ENCODE peak calls at places on chromosome 11, in ten cellular contexts. I is endothelial cell; K is cardiac fibroblast; L is CD8-positive, alpha-beta memory T cell; U is pancreas; O is bronchial epithelial cell; H is GM10248; W is DMS153; C is EH; Z is left ventricle myocardium inferior. F is an unnamed sample.

GRCh38 chr11:95156916-95157568 is 67.4 kb downstream of the ENDOD1 start:
- DNase-seq in I (no peak), K (peak; percentile 56), L (no peak), U (no peak), O (no peak), H (no peak), W (no peak), C (no peak), Z (peak; percentile 44), F (no peak)

GRCh38 chr11:68269414-68270081 is 2.2 kb downstream of the C11orf24 start:
- DNase-seq in I (no peak), K (peak; percentile 69), L (no peak), U (no peak), O (no peak), H (no peak), W (no peak), C (peak; percentile 94), Z (no peak), F (no peak)

GRCh38 chr11:74094393-74094792 is 76.4 kb downstream of the C2CD3 start:
- DNase-seq in I (no peak), K (no peak), L (no peak), U (no peak), O (peak; percentile 15), H (no peak), W (no peak), C (no peak), Z (no peak), F (no peak)

GRCh38 chr11:130001491-130002351 is 914 bp downstream of the PRDM10 start:
- DNase-seq in I (no peak), K (peak; percentile 28), L (no peak), U (no peak), O (peak; percentile 27), H (peak; percentile 72), W (peak; percentile 8), C (peak; percentile 35), Z (peak; percentile 27), F (peak; percentile 18)

GRCh38 chr11:95567685-95568084 is 221.9 kb downstream of the FAM76B start:
- DNase-seq in I (no peak), K (peak; percentile 73), L (no peak), U (no peak), O (peak; percentile 22), H (no peak), W (no peak), C (peak; percentile 29), Z (no peak), F (no peak)

GRCh38 chr11:116461789-116462188 is 311.0 kb downstream of the BUD13 start:
- DNase-seq in I (no peak), K (no peak), L (no peak), U (no peak), O (peak; percentile 24), H (no peak), W (no peak), C (no peak), Z (no peak), F (no peak)

GRCh38 chr11:58636587-58636986 is 14.1 kb downstream of the CNTF start:
- DNase-seq in I (no peak), K (no peak), L (no peak), U (no peak), O (no peak), H (no peak), W (no peak), C (no peak), Z (no peak), F (no peak)

GRCh38 chr11:90204832-90205646 is 17.8 kb downstream of the CHORDC1 start:
- DNase-seq in I (no peak), K (peak; percentile 76), L (no peak), U (no peak), O (peak; percentile 58), H (peak; percentile 45), W (peak; percentile 10), C (peak; percentile 60), Z (no peak), F (no peak)

GRCh38 chr11:119641991-119642745 is 86.8 kb downstream of the NECTIN1 start:
- DNase-seq in I (no peak), K (peak; percentile 11), L (no peak), U (no peak), O (peak; percentile 34), H (peak; percentile 63), W (no peak), C (peak; percentile 11), Z (no peak), F (no peak)

GRCh38 chr11:1876361-1877063 is 15.2 kb downstream of the PRR33 start:
- DNase-seq in I (peak; percentile 77), K (peak; percentile 92), L (peak; percentile 48), U (no peak), O (no peak), H (no peak), W (peak; percentile 10), C (peak; percentile 36), Z (peak; percentile 85), F (no peak)

GRCh38 chr11:17352925-17353227 is 1.3 kb downstream of the NCR3LG1 start:
- DNase-seq in I (peak; percentile 11), K (peak; percentile 63), L (peak; percentile 61), U (peak; percentile 50), O (no peak), H (peak; percentile 47), W (no peak), C (peak; percentile 29), Z (peak; percentile 18), F (no peak)

GRCh38 chr11:57474017-57474750 is 13.9 kb downstream of the RTN4RL2 start:
- DNase-seq in I (no peak), K (peak; percentile 60), L (peak; percentile 68), U (no peak), O (no peak), H (no peak), W (no peak), C (no peak), Z (no peak), F (no peak)

GRCh38 chr11:76669901-76670474 is 559 bp downstream of the LRRC32 start:
- DNase-seq in I (no peak), K (peak; percentile 91), L (no peak), U (no peak), O (no peak), H (no peak), W (no peak), C (peak; percentile 79), Z (no peak), F (no peak)

GRCh38 chr11:118634435-118635236 is 27.2 kb downstream of the PHLDB1 start:
- DNase-seq in I (peak; percentile 46), K (peak; percentile 81), L (no peak), U (peak; percentile 90), O (peak; percentile 47), H (no peak), W (peak; percentile 73), C (peak; percentile 37), Z (peak; percentile 83), F (no peak)

GRCh38 chr11:128174465-128175101 is 412.8 kb downstream of the ETS1 start:
- DNase-seq in I (peak; percentile 22), K (peak; percentile 81), L (no peak), U (no peak), O (no peak), H (no peak), W (no peak), C (peak; percentile 89), Z (no peak), F (no peak)

GRCh38 chr11:10381730-10382129 is 73.3 kb upstream of the AMPD3 start:
- DNase-seq in I (no peak), K (peak; percentile 67), L (no peak), U (no peak), O (no peak), H (no peak), W (no peak), C (peak; percentile 70), Z (no peak), F (no peak)

GRCh38 chr11:84398017-84398626 is 1112.0 kb upstream of the CCDC90B start:
- DNase-seq in I (peak; percentile 9), K (peak; percentile 66), L (no peak), U (no peak), O (peak; percentile 13), H (no peak), W (peak; percentile 17), C (no peak), Z (no peak), F (no peak)

GRCh38 chr11:107217444-107217843 is 199.2 kb upstream of the GUCY1A2 start:
- DNase-seq in I (no peak), K (no peak), L (no peak), U (no peak), O (no peak), H (no peak), W (no peak), C (no peak), Z (no peak), F (no peak)

GRCh38 chr11:3905080-3905953 is 49.9 kb downstream of the STIM1 start:
- DNase-seq in I (no peak), K (peak; percentile 86), L (peak; percentile 81), U (no peak), O (peak; percentile 86), H (peak; percentile 71), W (no peak), C (peak; percentile 89), Z (no peak), F (no peak)

GRCh38 chr11:134949121-134949591 is 537.1 kb upstream of the B3GAT1 start:
- DNase-seq in I (no peak), K (peak; percentile 83), L (no peak), U (no peak), O (peak; percentile 67), H (no peak), W (no peak), C (peak; percentile 91), Z (no peak), F (no peak)

GRCh38 chr11:92383430-92383829 is 158.8 kb downstream of the FAT3 start:
- DNase-seq in I (no peak), K (peak; percentile 15), L (no peak), U (no peak), O (peak; percentile 82), H (no peak), W (no peak), C (peak; percentile 95), Z (no peak), F (no peak)

GRCh38 chr11:71554996-71555395 is 6.8 kb downstream of the KRTAP5-9 start:
- DNase-seq in I (no peak), K (no peak), L (no peak), U (no peak), O (no peak), H (no peak), W (no peak), C (no peak), Z (no peak), F (no peak)

F was measured in substantia nigra.